ENCODE peak calls at places on chromosomes 16 and 17, in four cellular contexts. I is ascending aorta; J is heart right ventricle; Z is CD4-positive, CD25-positive, alpha-beta regulatory T cell. M is an unnamed sample. For H3K4me1, the result is how much of the 10 kb centered on the place peaks cover.

GRCh38 chr16:77611386-77611785 is 110.9 kb upstream of the NUDT7 start:
- DNase-seq in Z (no peak), I (no peak), J (no peak), M (no peak)

GRCh38 chr16:10616744-10617640 is 36.6 kb upstream of the EMP2 start:
- DNase-seq in J (peak), Z (no peak), I (no peak), M (peak)

GRCh38 chr16:28009586-28010373 is 53.7 kb downstream of the GSG1L start:
- DNase-seq in I (no peak), Z (no peak), J (no peak), M (no peak)

GRCh38 chr17:49218941-49219913 is 8.7 kb downstream of the ABI3 start:
- DNase-seq in I (no peak), Z (no peak), J (peak), M (no peak)

GRCh38 chr17:76071497-76072148 is 694 bp downstream of the SRP68 start:
- DNase-seq in Z (peak), J (no peak), I (no peak), M (no peak)

GRCh38 chr16:61900482-61900881 is 135.8 kb downstream of the CDH8 start:
- DNase-seq in J (no peak), I (no peak), Z (no peak), M (no peak)

GRCh38 chr16:75218256-75219076 is at the start of gene CTRB1:
- DNase-seq in Z (no peak), J (no peak), I (no peak), M (no peak)

GRCh38 chr16:65782537-65783290 is 583.8 kb upstream of the CDH5 start:
- DNase-seq in I (no peak), J (no peak), Z (no peak), M (no peak)

GRCh38 chr16:7391694-7392093 is 59.0 kb downstream of the RBFOX1 start:
- DNase-seq in J (no peak), I (no peak), Z (no peak), M (no peak)

GRCh38 chr16:11946433-11946832 is 4.6 kb upstream of the NPIPB2 start:
- DNase-seq in Z (no peak), J (no peak), I (no peak), M (no peak)

GRCh38 chr17:40315678-40316570 is 6.9 kb downstream of the RARA start:
- DNase-seq in I (no peak), J (no peak), Z (no peak), M (peak)

GRCh38 chr16:89349947-89350633 is 132.6 kb downstream of the ZNF778 start:
- DNase-seq in I (no peak), Z (peak), J (no peak), M (no peak)

GRCh38 chr16:88886915-88887521 is 20.6 kb upstream of the PABPN1L start:
- DNase-seq in J (peak), I (no peak), Z (no peak), M (no peak)

GRCh38 chr16:55073830-55074229 is 143.2 kb downstream of the IRX5 start:
- DNase-seq in J (no peak), I (no peak), Z (no peak), M (no peak)

GRCh38 chr17:80455328-80455710 is 21.1 kb downstream of the NPTX1 start:
- DNase-seq in J (peak), Z (no peak), I (no peak), M (peak)

GRCh38 chr17:80456465-80457235 is 19.8 kb downstream of the NPTX1 start:
- DNase-seq in I (no peak), J (peak), Z (no peak), M (no peak)

GRCh38 chr17:80457236-80457856 is 19.1 kb downstream of the NPTX1 start:
- DNase-seq in J (no peak), Z (no peak), I (no peak), M (no peak)

GRCh38 chr17:80454557-80455327 is 21.7 kb downstream of the NPTX1 start:
- DNase-seq in I (peak), J (peak), Z (peak), M (peak)

DNA sequence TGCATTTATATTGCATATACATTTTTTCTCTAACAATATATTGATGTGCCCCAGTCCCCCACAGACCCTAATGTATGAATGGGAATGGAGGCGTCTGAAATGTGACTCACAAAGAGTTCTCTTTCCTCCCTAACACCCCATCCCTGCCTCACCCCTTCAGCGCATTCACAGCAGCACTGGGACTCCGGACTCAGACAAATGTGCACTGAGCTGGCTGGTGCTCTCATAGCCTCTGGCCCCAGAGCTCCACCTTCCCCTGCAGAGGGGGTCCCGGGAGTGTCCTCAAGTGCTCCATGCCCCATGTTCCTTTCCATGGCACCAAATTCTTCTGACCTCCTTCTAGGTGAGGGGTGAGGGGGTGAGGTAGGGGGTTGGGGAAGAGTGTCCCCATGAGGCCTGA is 20.6 kb downstream of the NPTX1 start:
- DNase-seq in I (no peak), Z (no peak), J (no peak), M (no peak)
- H3K4me1 ChIP-seq in I (under half), Z (under half), J (under half), M (under half)

DNA sequence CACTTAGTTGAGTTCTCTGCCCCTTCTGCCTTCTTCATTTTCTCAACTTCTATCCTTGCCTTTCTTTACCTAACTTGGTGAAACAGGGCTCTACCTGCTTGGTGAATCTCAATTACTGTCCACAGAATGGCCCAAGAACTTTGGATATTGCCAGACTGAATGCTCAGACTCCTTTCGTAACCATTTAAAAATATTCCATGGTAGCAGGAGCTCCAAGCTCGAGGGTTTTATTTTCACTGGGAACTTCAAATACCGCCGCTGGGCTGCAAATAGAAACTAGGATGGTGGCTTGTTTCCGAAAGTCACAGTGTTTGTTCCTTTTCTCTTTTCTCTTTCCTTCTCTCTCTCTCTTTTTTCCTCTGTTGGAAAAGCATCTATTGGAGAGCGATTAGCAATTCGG is 13.2 kb downstream of the TMEM100 start:
- DNase-seq in I (no peak), Z (no peak), J (no peak), M (no peak)
- H3K4me3 ChIP-seq in I (peak), Z (no peak), J (no peak), M (no peak)

GRCh38 chr17:81923302-81924260 is 4.0 kb downstream of the MAFG start:
- DNase-seq in I (no peak), Z (no peak), J (peak), M (no peak)
- H3K4me1 ChIP-seq in I (under half), Z (under half), J (half or more), M (half or more)

GRCh38 chr16:24852281-24852721 is 6.5 kb downstream of the SLC5A11 start:
- DNase-seq in Z (no peak), J (no peak), I (no peak), M (no peak)

GRCh38 chr16:24853169-24853824 is 7.5 kb downstream of the SLC5A11 start:
- DNase-seq in Z (no peak), I (no peak), J (no peak), M (no peak)

GRCh38 chr16:24854607-24855171 is 8.9 kb downstream of the SLC5A11 start:
- DNase-seq in J (no peak), Z (no peak), I (no peak), M (no peak)

GRCh38 chr16:24855678-24856077 is 9.9 kb downstream of the SLC5A11 start:
- DNase-seq in Z (no peak), J (no peak), I (no peak), M (no peak)

GRCh38 chr16:24853830-24854229 is 8.1 kb downstream of the SLC5A11 start:
- DNase-seq in Z (no peak), I (no peak), J (peak), M (no peak)
- H3K4me3 ChIP-seq in Z (no peak), I (peak), J (no peak), M (no peak)

DNA sequence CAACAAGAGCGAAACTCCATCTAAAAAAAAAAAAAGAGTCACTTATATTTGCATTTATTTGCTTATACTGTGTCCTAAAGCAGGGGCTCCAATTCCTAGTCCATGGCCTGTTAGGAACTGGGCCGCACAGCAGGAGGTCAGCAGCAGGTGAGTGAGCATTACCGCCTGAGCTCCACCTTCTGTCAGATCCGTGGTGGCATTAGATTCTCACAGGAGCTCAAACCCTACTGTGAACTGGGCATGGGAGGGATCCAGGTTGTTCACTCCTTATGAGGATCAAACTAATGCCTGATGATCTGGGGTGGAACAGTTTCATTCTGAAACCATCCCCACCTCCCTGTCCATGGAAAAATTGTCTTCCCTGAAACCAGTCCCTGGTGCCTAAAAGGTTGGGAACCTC is 24.9 kb downstream of the ITGB3 start:
- DNase-seq in Z (no peak), I (no peak), J (no peak), M (no peak)
- H3K4me1 ChIP-seq in Z (under half), I (under half), J (half or more), M (half or more)

DNA sequence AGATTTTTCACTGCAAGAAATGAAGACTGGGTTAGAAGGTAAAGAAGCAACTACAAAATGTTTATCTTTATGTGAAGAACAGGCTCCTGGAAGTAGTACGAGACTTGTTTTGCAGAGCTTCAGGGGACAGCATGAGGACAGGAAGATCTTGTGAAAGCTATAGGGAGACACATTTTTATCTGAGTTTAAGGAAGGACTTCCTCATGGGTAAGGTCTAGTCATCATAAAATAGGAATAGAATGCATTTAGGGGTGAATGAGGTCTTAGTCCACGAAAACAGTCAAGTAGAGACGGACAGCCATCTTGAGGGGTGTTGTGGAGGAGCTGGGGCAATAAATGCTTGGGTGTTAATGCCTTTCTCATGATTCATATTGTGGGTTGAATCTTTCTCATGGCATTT is 24.2 kb downstream of the KCNJ16 start:
- DNase-seq in Z (no peak), I (no peak), J (no peak), M (no peak)
- H3K4me3 ChIP-seq in Z (no peak), I (no peak), J (no peak), M (no peak)

GRCh38 chr16:46920402-46921068 is 36.4 kb downstream of the GPT2 start:
- DNase-seq in I (no peak), J (no peak), Z (no peak), M (no peak)
- H3K4me1 ChIP-seq in I (under half), J (under half), Z (under half), M (under half)

DNA sequence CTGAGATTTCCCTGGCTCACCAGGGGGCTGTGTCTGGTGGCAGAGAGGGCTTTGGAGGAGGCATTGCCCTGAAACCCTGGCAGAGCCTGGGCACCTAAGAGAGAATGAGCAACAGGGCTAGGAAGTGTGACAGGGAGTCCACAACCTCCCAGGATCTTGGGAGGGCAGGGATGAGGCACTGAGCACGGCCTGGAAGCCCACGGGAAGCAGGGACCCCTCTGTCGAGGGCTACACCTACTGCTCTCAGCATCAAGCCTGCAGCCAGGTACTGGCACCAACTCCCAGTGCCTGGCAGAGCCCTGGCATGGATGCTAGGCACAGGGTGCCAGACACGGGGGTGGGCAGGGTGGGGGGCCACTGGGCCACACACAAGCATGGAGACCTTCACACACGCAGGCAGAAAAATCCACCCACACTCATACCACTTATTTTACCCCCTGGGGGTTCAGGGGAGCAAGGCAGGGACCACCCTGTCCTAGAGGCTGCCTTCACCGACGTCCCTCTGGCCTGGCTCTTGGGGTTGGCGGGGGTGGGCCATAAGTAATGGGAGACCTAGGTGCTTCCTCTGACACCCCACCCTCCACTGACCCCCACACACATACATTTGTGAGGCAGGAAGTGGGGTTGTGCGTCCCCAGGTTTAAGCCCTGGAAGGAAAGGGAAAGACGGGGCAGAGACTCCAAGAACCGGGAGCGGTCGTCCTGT is 970 bp upstream of the HSD11B2 start:
- DNase-seq in I (no peak), Z (no peak), J (no peak), M (no peak)
- H3K4me3 ChIP-seq in I (peak), Z (no peak), J (no peak), M (peak)

GRCh38 chr17:13490906-13491502 is 110.7 kb downstream of the HS3ST3A1 start:
- DNase-seq in J (no peak), I (no peak), Z (no peak), M (no peak)

GRCh38 chr17:13492351-13493122 is 109.2 kb downstream of the HS3ST3A1 start:
- DNase-seq in Z (no peak), J (no peak), I (no peak), M (no peak)

GRCh38 chr17:13491916-13492315 is 109.8 kb downstream of the HS3ST3A1 start:
- DNase-seq in I (no peak), J (no peak), Z (no peak), M (no peak)

GRCh38 chr17:13498184-13498583 is 103.5 kb downstream of the HS3ST3A1 start:
- DNase-seq in I (no peak), J (no peak), Z (no peak), M (no peak)

DNA sequence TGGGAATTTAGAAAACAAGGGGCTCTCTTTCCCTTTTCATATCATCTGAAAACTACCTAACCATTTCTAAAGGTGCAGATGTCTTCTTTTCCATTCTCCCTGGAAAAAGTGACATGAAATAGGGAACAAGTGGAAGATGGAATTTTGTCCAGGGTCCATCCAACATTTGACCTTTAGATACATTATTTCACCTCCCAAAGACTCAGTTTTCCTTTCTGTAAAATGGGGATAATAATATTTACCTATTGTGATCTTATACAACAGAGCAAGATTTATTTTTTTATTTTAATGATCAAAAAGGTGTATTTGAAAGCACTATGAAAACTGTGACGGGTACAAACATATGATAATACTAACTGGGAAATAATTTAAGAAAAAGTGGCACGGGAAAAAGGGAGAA is 106.3 kb downstream of the HS3ST3A1 start:
- DNase-seq in J (no peak), Z (no peak), I (no peak), M (no peak)
- H3K4me1 ChIP-seq in J (under half), Z (under half), I (under half), M (under half)

DNA sequence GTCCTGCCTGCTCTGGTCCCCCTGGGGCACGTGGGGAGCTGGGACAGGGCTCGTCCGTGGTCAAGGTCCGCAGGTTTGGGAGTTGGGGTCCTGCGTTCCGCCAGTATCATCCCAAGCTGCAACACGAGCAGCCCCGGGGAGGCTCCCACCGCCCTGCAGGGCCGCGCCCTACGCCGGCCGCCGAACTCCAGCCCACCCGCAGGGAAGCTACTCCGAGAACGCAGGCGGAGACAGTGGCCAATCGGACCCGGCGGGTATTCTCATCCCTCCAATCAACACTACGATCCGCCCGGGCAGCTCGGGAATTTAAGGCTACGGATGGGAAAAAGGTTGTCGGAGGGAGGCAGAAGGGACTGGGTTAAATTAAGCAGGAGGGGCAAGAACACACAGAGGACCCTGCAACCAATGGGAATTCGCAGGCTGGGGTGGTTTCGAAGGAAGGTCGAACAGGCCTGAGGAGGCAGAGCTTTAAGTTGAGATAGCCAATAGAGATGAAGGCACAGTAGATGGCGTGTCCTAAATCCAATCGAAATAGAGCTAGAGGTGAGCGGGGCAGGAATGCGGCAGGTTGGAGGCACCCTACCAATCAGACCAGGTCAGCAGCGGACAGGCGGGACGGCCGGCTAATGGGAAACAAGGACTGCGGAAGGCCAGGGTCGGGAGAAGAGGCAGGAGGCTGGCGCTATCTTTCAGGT is 626 bp downstream of the SPAG7 start:
- DNase-seq in I (peak), J (peak), Z (peak), M (peak)
- H3K4me3 ChIP-seq in I (peak), J (peak), Z (peak), M (peak)